ENCODE peak calls at places on chromosomes 7 and 10, in ten cellular contexts. I is SK-N-SH, Q is esophagus muscularis mucosa, H is A549, R is upper lobe of left lung, K is ovary, A is transverse colon, O is tibial nerve, M is stomach, C is suprapubic skin. J is an unnamed sample.

GRCh38 chr7:102424129-102424551 is 9.2 kb upstream of the ORAI2 start:
- DNase-seq in I (no peak), Q (no peak), H (no peak), R (peak; percentile 62), K (no peak), A (no peak), O (no peak), M (no peak), C (no peak), J (no peak)

GRCh38 chr10:48470893-48471805 is 133.7 kb downstream of the ARHGAP22 start:
- DNase-seq in I (no peak), Q (no peak), H (no peak), R (peak; percentile 48), K (no peak), A (no peak), O (no peak), M (peak; percentile 11), C (peak; percentile 41), J (peak; percentile 42)

GRCh38 chr10:128604025-128604424 is 477.8 kb upstream of the MKI67 start:
- DNase-seq in I (no peak), Q (no peak), H (no peak), R (no peak), K (no peak), A (peak; percentile 36), O (no peak), M (no peak), C (no peak), J (no peak)

GRCh38 chr10:103044942-103045489 is 126.9 kb downstream of the CNNM2 start:
- DNase-seq in I (no peak), Q (no peak), H (no peak), R (no peak), K (no peak), A (no peak), O (no peak), M (no peak), C (no peak), J (no peak)

GRCh38 chr7:54811016-54811924 is 52.3 kb upstream of the SEC61G start:
- DNase-seq in I (no peak), Q (no peak), H (no peak), R (no peak), K (no peak), A (no peak), O (no peak), M (no peak), C (no peak), J (no peak)

GRCh38 chr10:3199488-3199887 is 26.9 kb upstream of the PITRM1 start:
- DNase-seq in I (no peak), Q (no peak), H (no peak), R (no peak), K (no peak), A (no peak), O (no peak), M (no peak), C (no peak), J (no peak)

GRCh38 chr7:14821757-14822480 is 80.6 kb downstream of the DGKB start:
- DNase-seq in I (no peak), Q (no peak), H (no peak), R (no peak), K (no peak), A (no peak), O (no peak), M (no peak), C (no peak), J (no peak)

GRCh38 chr10:69801434-69802315 is at the start of gene COL13A1:
- DNase-seq in I (peak; percentile 65), Q (no peak), H (peak; percentile 58), R (peak; percentile 84), K (peak; percentile 40), A (peak; percentile 27), O (no peak), M (no peak), C (no peak), J (no peak)

GRCh38 chr10:117554371-117554770 is 11.8 kb downstream of the EMX2 start:
- DNase-seq in I (no peak), Q (no peak), H (no peak), R (no peak), K (no peak), A (no peak), O (no peak), M (no peak), C (no peak), J (no peak)

DNA sequence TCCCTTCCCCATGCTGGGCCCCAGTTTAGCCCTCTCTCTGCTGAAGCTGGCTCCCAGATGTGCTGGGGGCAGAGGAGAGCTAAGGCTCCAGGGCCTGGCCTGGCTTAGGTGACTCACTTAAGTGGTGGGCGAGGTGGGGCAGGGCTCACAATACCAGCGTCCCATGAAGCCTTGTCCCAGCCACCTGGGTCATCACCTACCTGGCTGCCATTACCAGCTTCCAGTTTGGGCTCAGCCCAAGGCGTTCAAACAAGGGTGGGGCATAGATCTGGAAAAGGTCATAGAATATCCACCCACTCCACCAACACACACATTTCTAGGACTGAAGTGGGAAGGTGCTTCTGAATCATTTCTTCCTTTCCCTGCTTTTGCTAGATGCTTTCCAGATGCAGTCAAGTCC is 8.3 kb downstream of the KAZALD1 start:
- DNase-seq in I (no peak), Q (no peak), H (no peak), R (peak; percentile 2), K (no peak), A (peak; percentile 41), O (no peak), M (peak; percentile 55), C (no peak), J (no peak)
- TF ChIP-seq CTCF in I (no peak), Q (no peak), H (no peak), R (no peak), K (no peak), A (no peak), O (no peak), M (no peak), C (no peak), J (no peak)

GRCh38 chr10:84341983-84342382 is 13.6 kb downstream of the CCSER2 start:
- DNase-seq in I (no peak), Q (no peak), H (no peak), R (no peak), K (no peak), A (no peak), O (no peak), M (no peak), C (no peak), J (no peak)
- TF ChIP-seq EP300 in I (no peak), Q (no peak), H (no peak), R (no peak), K (no peak), A (no peak), O (no peak), M (no peak), C (no peak), J (no peak)

DNA sequence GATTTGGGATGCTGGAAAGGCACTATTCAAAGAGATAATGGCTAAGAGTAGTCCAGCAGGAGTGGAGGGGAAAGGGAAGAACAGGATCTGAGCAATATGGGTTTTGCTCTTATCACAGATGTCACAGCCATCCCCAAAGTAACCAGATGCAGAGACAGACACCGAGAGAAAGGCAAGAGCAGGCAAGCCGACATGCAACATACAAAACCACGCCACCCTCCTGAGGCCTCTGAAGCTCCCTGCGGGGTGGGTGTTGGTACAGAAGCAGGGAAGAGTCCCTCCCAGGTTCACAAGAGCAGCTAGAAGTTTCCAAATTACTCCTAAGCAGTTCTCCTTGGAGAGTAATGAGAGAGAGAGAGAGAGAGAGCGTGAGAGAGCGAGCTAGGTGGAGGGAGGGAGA is 10.8 kb upstream of the C10orf53 start:
- DNase-seq in I (no peak), Q (no peak), H (no peak), R (no peak), K (no peak), A (no peak), O (no peak), M (no peak), C (peak; percentile 43), J (no peak)
- TF ChIP-seq CTCF in I (no peak), Q (no peak), H (no peak), R (no peak), K (no peak), A (no peak), O (no peak), M (no peak), C (no peak), J (no peak)

GRCh38 chr7:46152671-46153070 is 231.6 kb upstream of the IGFBP3 start:
- DNase-seq in I (no peak), Q (no peak), H (no peak), R (no peak), K (no peak), A (no peak), O (no peak), M (no peak), C (no peak), J (no peak)
- TF ChIP-seq EP300 in I (no peak), Q (no peak), H (no peak), R (no peak), K (no peak), A (no peak), O (no peak), M (no peak), C (no peak), J (no peak)

GRCh38 chr10:31620236-31621151 is 301.5 kb downstream of the ZEB1 start:
- DNase-seq in I (no peak), Q (no peak), H (peak; percentile 43), R (no peak), K (peak; percentile 54), A (peak; percentile 25), O (peak; percentile 63), M (no peak), C (peak; percentile 88), J (peak; percentile 89)

GRCh38 chr10:31621733-31622132 is 302.7 kb downstream of the ZEB1 start:
- DNase-seq in I (no peak), Q (no peak), H (no peak), R (no peak), K (no peak), A (no peak), O (no peak), M (no peak), C (no peak), J (no peak)

GRCh38 chr10:31623466-31623865 is 304.4 kb downstream of the ZEB1 start:
- DNase-seq in I (no peak), Q (no peak), H (no peak), R (no peak), K (no peak), A (no peak), O (no peak), M (no peak), C (no peak), J (peak; percentile 81)

GRCh38 chr10:31619410-31620095 is 300.5 kb downstream of the ZEB1 start:
- DNase-seq in I (no peak), Q (no peak), H (no peak), R (peak; percentile 40), K (no peak), A (no peak), O (no peak), M (no peak), C (no peak), J (peak; percentile 70)

DNA sequence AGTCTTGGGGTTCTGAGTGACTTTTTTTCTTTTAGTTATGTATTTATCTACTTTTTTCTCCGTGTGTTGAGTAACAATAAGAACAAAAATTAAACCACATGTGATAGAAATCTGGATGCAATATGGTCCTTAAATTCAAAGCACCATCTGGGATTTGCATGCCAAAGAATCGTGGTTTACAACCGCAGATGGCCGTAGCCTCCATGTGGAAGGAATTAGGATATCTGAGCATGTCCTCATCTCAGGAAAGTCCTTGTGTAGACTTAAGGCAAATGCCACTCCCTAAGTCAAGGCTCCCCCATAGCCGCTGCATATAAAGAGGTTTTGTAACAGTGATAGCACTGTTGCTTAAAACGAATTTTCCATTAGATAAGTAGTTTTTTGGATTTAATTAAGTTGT is 304.0 kb downstream of the ZEB1 start:
- DNase-seq in I (no peak), Q (no peak), H (no peak), R (no peak), K (no peak), A (no peak), O (no peak), M (no peak), C (no peak), J (peak; percentile 69)
- TF ChIP-seq CTCF in I (no peak), Q (no peak), H (no peak), R (peak; percentile 9), K (no peak), A (peak; percentile 19), O (peak; percentile 3), M (no peak), C (peak; percentile 6), J (peak; percentile 50)

J was measured in sigmoid colon.